ENCODE peak calls at places on chromosomes 4 and X, in five cellular contexts. One of them, this sample, is unnamed.

GRCh38 chr4:4488405-4489404 is 53.1 kb downstream of the STX18 start:
- DNase-seq in heart left ventricle: peak; percentile 50
- DNase-seq in erythroblast: peak; percentile 88
- DNase-seq in transverse colon: peak; percentile 77
- DNase-seq in ovary: peak; percentile 82
- DNase-seq in this sample: peak; percentile 12

GRCh38 chr4:107044170-107044569 is 8.1 kb upstream of the DKK2 start:
- DNase-seq in heart left ventricle: no peak
- DNase-seq in transverse colon: no peak
- DNase-seq in erythroblast: no peak
- DNase-seq in ovary: no peak
- DNase-seq in this sample: no peak

GRCh38 chr4:175033162-175033561 is 115.0 kb downstream of the ADAM29 start:
- DNase-seq in heart left ventricle: no peak
- DNase-seq in ovary: no peak
- DNase-seq in erythroblast: no peak
- DNase-seq in transverse colon: no peak
- DNase-seq in this sample: no peak

GRCh38 chr4:78247541-78248285 is 190.6 kb downstream of the FRAS1 start:
- DNase-seq in heart left ventricle: no peak
- DNase-seq in ovary: no peak
- DNase-seq in transverse colon: no peak
- DNase-seq in erythroblast: no peak
- DNase-seq in this sample: no peak

GRCh38 chr4:161581262-161581661 is 582.5 kb downstream of the FSTL5 start:
- DNase-seq in transverse colon: no peak
- DNase-seq in ovary: no peak
- DNase-seq in erythroblast: no peak
- DNase-seq in heart left ventricle: no peak
- DNase-seq in this sample: no peak

GRCh38 chrX:57951666-57952319 is 41.5 kb upstream of the ZXDA start:
- DNase-seq in heart left ventricle: peak; percentile 34
- DNase-seq in transverse colon: peak; percentile 26
- DNase-seq in erythroblast: no peak
- DNase-seq in ovary: peak; percentile 19
- DNase-seq in this sample: no peak

GRCh38 chr4:167359711-167360110 is 125.4 kb upstream of the SPOCK3 start:
- DNase-seq in erythroblast: no peak
- DNase-seq in transverse colon: no peak
- DNase-seq in heart left ventricle: no peak
- DNase-seq in ovary: no peak
- DNase-seq in this sample: no peak

GRCh38 chr4:15677507-15677988 is 4.1 kb upstream of the FAM200B start:
- DNase-seq in ovary: no peak
- DNase-seq in heart left ventricle: no peak
- DNase-seq in erythroblast: peak; percentile 74
- DNase-seq in transverse colon: peak; percentile 39
- DNase-seq in this sample: no peak

GRCh38 chrX:70087857-70088256 is 25.6 kb downstream of the OTUD6A start:
- DNase-seq in heart left ventricle: no peak
- DNase-seq in erythroblast: peak; percentile 48
- DNase-seq in transverse colon: no peak
- DNase-seq in ovary: no peak
- DNase-seq in this sample: no peak

GRCh38 chr4:110780538-110780937 is 157.7 kb upstream of the PITX2 start:
- DNase-seq in erythroblast: no peak
- DNase-seq in heart left ventricle: no peak
- DNase-seq in transverse colon: no peak
- DNase-seq in ovary: no peak
- DNase-seq in this sample: no peak

GRCh38 chr4:72352746-72353145 is 216.3 kb downstream of the ADAMTS3 start:
- DNase-seq in ovary: no peak
- DNase-seq in erythroblast: no peak
- DNase-seq in heart left ventricle: no peak
- DNase-seq in transverse colon: no peak
- DNase-seq in this sample: no peak

GRCh38 chr4:138576684-138577083 is 334.5 kb upstream of the SLC7A11 start:
- DNase-seq in ovary: no peak
- DNase-seq in erythroblast: peak; percentile 29
- DNase-seq in heart left ventricle: no peak
- DNase-seq in transverse colon: no peak
- DNase-seq in this sample: no peak

GRCh38 chr4:7263166-7263565 is 70.8 kb downstream of the SORCS2 start:
- DNase-seq in ovary: no peak
- DNase-seq in transverse colon: no peak
- DNase-seq in heart left ventricle: no peak
- DNase-seq in erythroblast: no peak
- DNase-seq in this sample: no peak

GRCh38 chr4:69576251-69576877 is 63.1 kb downstream of the UGT2A2 start:
- DNase-seq in heart left ventricle: no peak
- DNase-seq in transverse colon: no peak
- DNase-seq in ovary: no peak
- DNase-seq in erythroblast: no peak
- DNase-seq in this sample: no peak

GRCh38 chrX:150844016-150844415 is 54.5 kb downstream of the CD99L2 start:
- DNase-seq in erythroblast: no peak
- DNase-seq in ovary: no peak
- DNase-seq in transverse colon: no peak
- DNase-seq in heart left ventricle: no peak
- DNase-seq in this sample: no peak

GRCh38 chr4:45345551-45345950 is 619.2 kb upstream of the GNPDA2 start:
- DNase-seq in ovary: no peak
- DNase-seq in transverse colon: no peak
- DNase-seq in heart left ventricle: no peak
- DNase-seq in erythroblast: no peak
- DNase-seq in this sample: no peak

GRCh38 chr4:6697096-6697495 is 3.4 kb downstream of the S100P start:
- DNase-seq in ovary: no peak
- DNase-seq in transverse colon: no peak
- DNase-seq in erythroblast: no peak
- DNase-seq in heart left ventricle: no peak
- DNase-seq in this sample: no peak

GRCh38 chr4:106287353-106287969 is 28.5 kb downstream of the TBCK start:
- DNase-seq in transverse colon: no peak
- DNase-seq in ovary: no peak
- DNase-seq in erythroblast: peak; percentile 53
- DNase-seq in heart left ventricle: no peak
- DNase-seq in this sample: peak; percentile 1

GRCh38 chr4:138290803-138291202 is 48.7 kb upstream of the SLC7A11 start:
- DNase-seq in heart left ventricle: no peak
- DNase-seq in transverse colon: no peak
- DNase-seq in ovary: no peak
- DNase-seq in erythroblast: no peak
- DNase-seq in this sample: no peak

GRCh38 chr4:165874072-165874798 is 1.2 kb downstream of the TLL1 start:
- DNase-seq in ovary: no peak
- DNase-seq in transverse colon: no peak
- DNase-seq in heart left ventricle: no peak
- DNase-seq in erythroblast: no peak
- DNase-seq in this sample: no peak

GRCh38 chr4:74570095-74570494 is 125.2 kb downstream of the AREG start:
- DNase-seq in transverse colon: no peak
- DNase-seq in erythroblast: no peak
- DNase-seq in ovary: no peak
- DNase-seq in heart left ventricle: no peak
- DNase-seq in this sample: no peak

GRCh38 chr4:144989306-144989705 is 108.7 kb downstream of the ANAPC10 start:
- DNase-seq in heart left ventricle: no peak
- DNase-seq in ovary: no peak
- DNase-seq in transverse colon: no peak
- DNase-seq in erythroblast: no peak
- DNase-seq in this sample: no peak

GRCh38 chr4:138707746-138708145 is 307.8 kb upstream of the NOCT start:
- DNase-seq in heart left ventricle: no peak
- DNase-seq in ovary: no peak
- DNase-seq in erythroblast: no peak
- DNase-seq in transverse colon: no peak
- DNase-seq in this sample: no peak

GRCh38 chrX:2907295-2907694 is 21.8 kb downstream of the ARSD start:
- DNase-seq in transverse colon: no peak
- DNase-seq in erythroblast: no peak
- DNase-seq in heart left ventricle: no peak
- DNase-seq in ovary: no peak
- DNase-seq in this sample: no peak

GRCh38 chr4:39613093-39613656 is 25.5 kb downstream of the SMIM14 start:
- DNase-seq in ovary: no peak
- DNase-seq in transverse colon: no peak
- DNase-seq in erythroblast: no peak
- DNase-seq in heart left ventricle: no peak
- DNase-seq in this sample: no peak

GRCh38 chr4:100367451-100367850 is 150.4 kb downstream of the EMCN start:
- DNase-seq in ovary: peak; percentile 19
- DNase-seq in transverse colon: no peak
- DNase-seq in erythroblast: no peak
- DNase-seq in heart left ventricle: no peak
- DNase-seq in this sample: no peak

GRCh38 chr4:88185916-88186315 is 27.5 kb upstream of the ABCG2 start:
- DNase-seq in ovary: no peak
- DNase-seq in erythroblast: no peak
- DNase-seq in heart left ventricle: no peak
- DNase-seq in transverse colon: no peak
- DNase-seq in this sample: no peak

GRCh38 chr4:168408620-168409019 is 71.7 kb downstream of the DDX60L start:
- DNase-seq in ovary: peak; percentile 69
- DNase-seq in erythroblast: no peak
- DNase-seq in transverse colon: peak; percentile 53
- DNase-seq in heart left ventricle: peak; percentile 71
- DNase-seq in this sample: peak; percentile 8

GRCh38 chrX:124217289-124218251 is 114.9 kb upstream of the TEX13D start:
- DNase-seq in erythroblast: no peak
- DNase-seq in heart left ventricle: peak; percentile 38
- DNase-seq in ovary: no peak
- DNase-seq in transverse colon: peak; percentile 37
- DNase-seq in this sample: peak; percentile 10

GRCh38 chr4:80183196-80184052 is 13.9 kb upstream of the PRDM8 start:
- DNase-seq in transverse colon: peak; percentile 31
- DNase-seq in heart left ventricle: no peak
- DNase-seq in ovary: peak; percentile 54
- DNase-seq in erythroblast: no peak
- DNase-seq in this sample: no peak

GRCh38 chrX:38109042-38109904 is 102.9 kb downstream of the SYTL5 start:
- DNase-seq in transverse colon: peak; percentile 10
- DNase-seq in ovary: no peak
- DNase-seq in heart left ventricle: no peak
- DNase-seq in erythroblast: no peak
- DNase-seq in this sample: no peak

GRCh38 chr4:139841464-139842195 is 176.0 kb downstream of the MGST2 start:
- DNase-seq in heart left ventricle: no peak
- DNase-seq in ovary: no peak
- DNase-seq in transverse colon: peak; percentile 52
- DNase-seq in erythroblast: peak; percentile 68
- DNase-seq in this sample: no peak

GRCh38 chrX:36978886-36979285 is 29.3 kb upstream of the FAM47C start:
- DNase-seq in ovary: no peak
- DNase-seq in heart left ventricle: no peak
- DNase-seq in transverse colon: no peak
- DNase-seq in erythroblast: no peak
- DNase-seq in this sample: no peak

GRCh38 chr4:121938282-121939092 is 13.4 kb downstream of the TRPC3 start:
- DNase-seq in ovary: no peak
- DNase-seq in heart left ventricle: no peak
- DNase-seq in erythroblast: no peak
- DNase-seq in transverse colon: no peak
- DNase-seq in this sample: no peak

GRCh38 chr4:73034896-73035295 is 34.6 kb downstream of the COX18 start:
- DNase-seq in erythroblast: no peak
- DNase-seq in heart left ventricle: no peak
- DNase-seq in transverse colon: no peak
- DNase-seq in ovary: no peak
- DNase-seq in this sample: no peak

GRCh38 chrX:121949041-121949760 is 901.8 kb downstream of the GLUD2 start:
- DNase-seq in erythroblast: no peak
- DNase-seq in transverse colon: no peak
- DNase-seq in ovary: no peak
- DNase-seq in heart left ventricle: no peak
- DNase-seq in this sample: no peak

GRCh38 chr4:10666616-10667015 is 18.0 kb downstream of the CLNK start:
- DNase-seq in heart left ventricle: no peak
- DNase-seq in ovary: no peak
- DNase-seq in transverse colon: no peak
- DNase-seq in erythroblast: no peak
- DNase-seq in this sample: no peak

GRCh38 chr4:153560918-153561317 is 94.8 kb downstream of the TMEM131L start:
- DNase-seq in ovary: no peak
- DNase-seq in heart left ventricle: no peak
- DNase-seq in transverse colon: no peak
- DNase-seq in erythroblast: no peak
- DNase-seq in this sample: no peak

GRCh38 chrX:103092942-103093341 is at the start of gene NXF3:
- DNase-seq in ovary: no peak
- DNase-seq in transverse colon: no peak
- DNase-seq in erythroblast: no peak
- DNase-seq in heart left ventricle: no peak
- DNase-seq in this sample: no peak
- TF ChIP-seq POLR2A in ovary: no peak
- TF ChIP-seq POLR2A in transverse colon: no peak
- TF ChIP-seq POLR2A in erythroblast: no peak
- TF ChIP-seq POLR2A in heart left ventricle: no peak
- TF ChIP-seq POLR2A in this sample: no peak

GRCh38 chrX:107716816-107717700 is 58.5 kb downstream of the TSC22D3 start:
- DNase-seq in heart left ventricle: peak; percentile 87
- DNase-seq in erythroblast: peak; percentile 90
- DNase-seq in transverse colon: peak; percentile 90
- DNase-seq in ovary: peak; percentile 91
- DNase-seq in this sample: peak; percentile 42
- TF ChIP-seq POLR2A in heart left ventricle: peak; percentile 97
- TF ChIP-seq POLR2A in erythroblast: peak; percentile 99
- TF ChIP-seq POLR2A in transverse colon: peak; percentile 97
- TF ChIP-seq POLR2A in ovary: peak; percentile 92
- TF ChIP-seq POLR2A in this sample: peak; percentile 89

GRCh38 chrX:63350979-63351616 is at the start of gene SPIN4:
- DNase-seq in erythroblast: peak; percentile 91
- DNase-seq in heart left ventricle: peak; percentile 89
- DNase-seq in ovary: peak; percentile 81
- DNase-seq in transverse colon: peak; percentile 91
- DNase-seq in this sample: peak; percentile 61
- TF ChIP-seq POLR2A in erythroblast: peak; percentile 69
- TF ChIP-seq POLR2A in heart left ventricle: peak; percentile 54
- TF ChIP-seq POLR2A in ovary: no peak
- TF ChIP-seq POLR2A in transverse colon: peak; percentile 83
- TF ChIP-seq POLR2A in this sample: peak; percentile 79

DNA sequence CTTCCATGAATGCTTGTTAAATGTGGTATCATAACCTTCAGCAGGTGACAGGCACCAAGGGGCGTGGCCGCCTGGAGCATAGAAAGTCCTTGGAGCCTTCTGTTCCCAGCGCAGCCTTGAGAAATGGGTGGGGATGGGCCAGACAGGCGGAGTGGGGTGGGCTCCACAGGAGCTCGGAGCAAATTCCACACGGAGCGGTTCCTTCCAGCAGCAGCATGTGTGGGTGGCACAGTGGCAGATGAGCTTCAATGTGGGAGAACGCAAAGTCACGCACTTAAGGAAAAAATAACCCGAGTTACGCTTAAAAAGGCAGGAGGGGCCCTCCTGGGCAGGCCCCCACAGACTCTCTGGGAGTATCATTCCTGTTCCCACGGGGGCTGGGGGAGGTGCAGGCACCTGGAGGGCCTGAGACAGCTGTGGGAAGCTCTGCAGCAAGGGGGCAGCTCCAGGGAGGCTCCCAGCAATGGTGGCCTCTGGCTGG is 15.3 kb downstream of the TMEM271 start:
- DNase-seq in transverse colon: no peak
- DNase-seq in erythroblast: no peak
- DNase-seq in heart left ventricle: no peak
- DNase-seq in ovary: no peak
- DNase-seq in this sample: no peak
- TF ChIP-seq POLR2A in transverse colon: no peak
- TF ChIP-seq POLR2A in erythroblast: no peak
- TF ChIP-seq POLR2A in heart left ventricle: no peak
- TF ChIP-seq POLR2A in ovary: no peak
- TF ChIP-seq POLR2A in this sample: no peak

This sample was measured in H54.